ENCODE peak calls at places on chromosome 18, in six cellular contexts. F is mesenchymal stem cell, A is IMR-90, W is trophoblast cell, U is neuronal stem cell, H is H1. G is an unnamed sample.

GRCh38 chr18:13379930-13380665 is 161.5 kb downstream of the LDLRAD4 start:
- DNase-seq in F (no peak), A (no peak), W (no peak), U (no peak), H (no peak), G (no peak)

GRCh38 chr18:74654637-74655036 is 57.0 kb downstream of the ZNF407 start:
- DNase-seq in F (peak), A (peak), W (peak), U (no peak), H (no peak), G (no peak)

GRCh38 chr18:46283895-46284295 is 179.7 kb downstream of the HAUS1 start:
- DNase-seq in F (no peak), A (no peak), W (no peak), U (no peak), H (no peak), G (peak)

GRCh38 chr18:38706373-38706772 is 1140.8 kb upstream of the CELF4 start:
- DNase-seq in F (no peak), A (no peak), W (no peak), U (no peak), H (no peak), G (no peak)

GRCh38 chr18:74219056-74219455 is 70.7 kb downstream of the TIMM21 start:
- DNase-seq in F (no peak), A (no peak), W (peak), U (no peak), H (no peak), G (no peak)

GRCh38 chr18:29879763-29880162 is 1162.8 kb downstream of the DSC3 start:
- DNase-seq in F (no peak), A (no peak), W (no peak), U (no peak), H (no peak), G (peak)

GRCh38 chr18:65073060-65073550 is 677.7 kb upstream of the CDH7 start:
- DNase-seq in F (no peak), A (no peak), W (no peak), U (no peak), H (no peak), G (no peak)

GRCh38 chr18:26394047-26394654 is 154.2 kb downstream of the KCTD1 start:
- DNase-seq in F (no peak), A (no peak), W (no peak), U (no peak), H (no peak), G (no peak)

GRCh38 chr18:4631239-4631638 is 176.1 kb upstream of the DLGAP1 start:
- DNase-seq in F (no peak), A (no peak), W (no peak), U (no peak), H (no peak), G (peak)

GRCh38 chr18:74436158-74436755 is 20.9 kb downstream of the DIPK1C start:
- DNase-seq in F (no peak), A (no peak), W (no peak), U (no peak), H (no peak), G (no peak)

GRCh38 chr18:48753741-48754140 is 197.0 kb downstream of the SMAD7 start:
- DNase-seq in F (no peak), A (no peak), W (no peak), U (no peak), H (no peak), G (no peak)

GRCh38 chr18:8288447-8289213 is 320.6 kb upstream of the RAB12 start:
- DNase-seq in F (no peak), A (no peak), W (no peak), U (no peak), H (no peak), G (no peak)
- H2BK5ac ChIP-seq in F (no peak), A (no peak), W (no peak), U (no peak), H (no peak), G (no peak)

DNA sequence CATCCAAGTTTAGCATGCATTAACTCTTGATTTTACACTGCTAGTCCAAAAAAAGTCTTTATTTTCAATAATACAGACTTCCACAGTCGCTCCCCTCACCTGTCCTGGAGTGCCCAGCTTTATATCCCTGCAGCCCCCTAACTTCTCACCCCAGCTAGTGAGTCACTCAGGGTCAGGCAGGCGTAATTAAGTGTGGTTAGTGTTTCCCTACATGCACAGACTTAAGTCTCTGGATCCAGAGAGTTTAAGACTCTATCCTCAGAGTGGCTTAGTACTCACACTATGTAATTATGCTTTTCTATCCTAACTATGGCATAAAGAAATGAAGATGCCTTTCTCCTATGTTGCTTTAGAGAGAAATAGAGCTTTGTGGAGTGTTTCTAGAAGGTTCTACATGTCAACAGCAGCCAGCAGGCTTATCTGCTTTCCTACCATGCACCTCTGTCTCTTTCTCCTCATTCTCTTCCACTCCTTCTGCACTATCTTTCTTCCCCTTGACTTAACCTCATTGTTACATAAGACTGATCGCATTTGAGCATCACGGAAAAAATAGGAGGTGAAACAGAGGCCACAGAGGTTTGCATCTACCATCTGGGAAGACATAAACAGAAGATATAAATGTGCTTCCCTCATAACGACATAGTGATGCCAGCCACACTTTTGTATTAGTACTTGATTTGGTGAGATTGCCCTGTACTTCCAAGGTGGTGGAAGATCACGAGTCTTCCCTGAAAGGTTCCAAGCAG is 34.4 kb upstream of the PMAIP1 start:
- DNase-seq in F (no peak), A (no peak), W (no peak), U (no peak), H (no peak), G (no peak)
- H3K4ac ChIP-seq in F (no peak), A (no peak), W (no peak), U (no peak), H (no peak), G (no peak)

GRCh38 chr18:58669731-58670379 is 1.4 kb upstream of the MALT1 start:
- DNase-seq in F (peak), A (peak), W (no peak), U (no peak), H (peak), G (no peak)
- H3K4me3 ChIP-seq in F (no peak), A (no peak), W (no peak), U (peak), H (peak), G (no peak)

DNA sequence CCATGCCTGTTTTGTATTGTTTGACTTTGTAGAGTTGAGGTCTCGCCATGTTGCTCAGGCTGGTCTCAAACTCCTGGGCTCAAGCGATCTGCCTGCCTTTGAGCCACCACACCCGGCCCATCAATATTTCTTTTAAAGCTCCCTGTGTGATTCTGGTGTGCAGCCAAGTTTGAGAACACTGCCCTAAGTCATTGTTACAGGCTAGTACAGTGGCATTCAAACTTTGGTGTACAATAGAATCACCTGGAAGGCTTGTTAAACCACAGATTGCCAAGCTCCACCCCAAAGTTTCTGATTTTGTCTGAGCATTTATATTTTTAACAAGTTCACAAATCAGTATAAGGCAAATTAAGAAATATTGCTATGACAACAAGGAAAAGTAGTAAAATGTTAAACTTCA is 100.0 kb downstream of the RBBP8 start:
- DNase-seq in F (no peak), A (no peak), W (no peak), U (no peak), H (no peak), G (no peak)
- H2BK5ac ChIP-seq in F (no peak), A (peak), W (no peak), U (no peak), H (no peak), G (no peak)

GRCh38 chr18:59900222-59901128 is 679 bp downstream of the PMAIP1 start:
- DNase-seq in F (peak), A (peak), W (peak), U (peak), H (peak), G (peak)
- H3K4ac ChIP-seq in F (no peak), A (peak), W (no peak), U (no peak), H (no peak), G (peak)